ENCODE peak calls at places on chromosomes 3 and 15, in nine cellular contexts. One of them, this sample, is unnamed.

GRCh38 chr15:77784361-77785292 is 151.9 kb upstream of the LINGO1 start:
- DNase-seq in adrenal gland: no peak
- DNase-seq in AG04450: no peak
- DNase-seq in coronary artery: no peak
- DNase-seq in OCI-LY7: peak; percentile 38
- DNase-seq in psoas muscle: no peak
- DNase-seq in colonic mucosa: peak; percentile 25
- DNase-seq in A549: peak; percentile 64
- DNase-seq in bronchial epithelial cell: peak; percentile 1
- DNase-seq in this sample: no peak

GRCh38 chr3:65685621-65686020 is 353.1 kb downstream of the MAGI1 start:
- DNase-seq in adrenal gland: peak; percentile 58
- DNase-seq in AG04450: no peak
- DNase-seq in coronary artery: no peak
- DNase-seq in OCI-LY7: no peak
- DNase-seq in psoas muscle: no peak
- DNase-seq in colonic mucosa: no peak
- DNase-seq in A549: no peak
- DNase-seq in bronchial epithelial cell: no peak
- DNase-seq in this sample: no peak

GRCh38 chr15:80777137-80777536 is 2.0 kb upstream of the CEMIP start:
- DNase-seq in adrenal gland: no peak
- DNase-seq in AG04450: peak; percentile 36
- DNase-seq in coronary artery: no peak
- DNase-seq in OCI-LY7: no peak
- DNase-seq in psoas muscle: peak; percentile 20
- DNase-seq in colonic mucosa: peak; percentile 71
- DNase-seq in A549: peak; percentile 37
- DNase-seq in bronchial epithelial cell: peak; percentile 86
- DNase-seq in this sample: peak; percentile 82

GRCh38 chr3:142501004-142501926 is 53.4 kb upstream of the XRN1 start:
- DNase-seq in adrenal gland: no peak
- DNase-seq in AG04450: peak; percentile 51
- DNase-seq in coronary artery: no peak
- DNase-seq in OCI-LY7: no peak
- DNase-seq in psoas muscle: no peak
- DNase-seq in colonic mucosa: no peak
- DNase-seq in A549: peak; percentile 52
- DNase-seq in bronchial epithelial cell: peak; percentile 76
- DNase-seq in this sample: peak; percentile 50

GRCh38 chr3:50327129-50327528 is 894 bp downstream of the TUSC2 start:
- DNase-seq in adrenal gland: no peak
- DNase-seq in AG04450: no peak
- DNase-seq in coronary artery: no peak
- DNase-seq in OCI-LY7: no peak
- DNase-seq in psoas muscle: peak; percentile 10
- DNase-seq in colonic mucosa: no peak
- DNase-seq in A549: no peak
- DNase-seq in bronchial epithelial cell: no peak
- DNase-seq in this sample: no peak

GRCh38 chr15:88718731-88719130 is 79.9 kb downstream of the ISG20 start:
- DNase-seq in adrenal gland: no peak
- DNase-seq in AG04450: no peak
- DNase-seq in coronary artery: no peak
- DNase-seq in OCI-LY7: no peak
- DNase-seq in psoas muscle: no peak
- DNase-seq in colonic mucosa: no peak
- DNase-seq in A549: no peak
- DNase-seq in bronchial epithelial cell: no peak
- DNase-seq in this sample: no peak

GRCh38 chr15:65026756-65027155 is 2.7 kb downstream of the MTFMT start:
- DNase-seq in adrenal gland: no peak
- DNase-seq in AG04450: no peak
- DNase-seq in coronary artery: no peak
- DNase-seq in OCI-LY7: no peak
- DNase-seq in psoas muscle: no peak
- DNase-seq in colonic mucosa: no peak
- DNase-seq in A549: no peak
- DNase-seq in bronchial epithelial cell: no peak
- DNase-seq in this sample: no peak

GRCh38 chr3:56799251-56799882 is 2.4 kb downstream of the ARHGEF3 start:
- DNase-seq in adrenal gland: peak; percentile 29
- DNase-seq in AG04450: no peak
- DNase-seq in coronary artery: no peak
- DNase-seq in OCI-LY7: peak; percentile 85
- DNase-seq in psoas muscle: no peak
- DNase-seq in colonic mucosa: no peak
- DNase-seq in A549: peak; percentile 49
- DNase-seq in bronchial epithelial cell: peak; percentile 75
- DNase-seq in this sample: no peak

GRCh38 chr3:176561826-176562225 is 635.5 kb downstream of the TBL1XR1 start:
- DNase-seq in adrenal gland: no peak
- DNase-seq in AG04450: no peak
- DNase-seq in coronary artery: no peak
- DNase-seq in OCI-LY7: no peak
- DNase-seq in psoas muscle: no peak
- DNase-seq in colonic mucosa: no peak
- DNase-seq in A549: no peak
- DNase-seq in bronchial epithelial cell: no peak
- DNase-seq in this sample: no peak

GRCh38 chr3:127794402-127794801 is 27.9 kb downstream of the MGLL start:
- DNase-seq in adrenal gland: no peak
- DNase-seq in AG04450: no peak
- DNase-seq in coronary artery: no peak
- DNase-seq in OCI-LY7: no peak
- DNase-seq in psoas muscle: no peak
- DNase-seq in colonic mucosa: no peak
- DNase-seq in A549: peak; percentile 23
- DNase-seq in bronchial epithelial cell: no peak
- DNase-seq in this sample: no peak

GRCh38 chr3:187827723-187828122 is 82.5 kb upstream of the BCL6 start:
- DNase-seq in adrenal gland: no peak
- DNase-seq in AG04450: no peak
- DNase-seq in coronary artery: no peak
- DNase-seq in OCI-LY7: no peak
- DNase-seq in psoas muscle: no peak
- DNase-seq in colonic mucosa: no peak
- DNase-seq in A549: no peak
- DNase-seq in bronchial epithelial cell: no peak
- DNase-seq in this sample: no peak

GRCh38 chr3:157026091-157026490 is 133.9 kb downstream of the CCNL1 start:
- DNase-seq in adrenal gland: no peak
- DNase-seq in AG04450: no peak
- DNase-seq in coronary artery: no peak
- DNase-seq in OCI-LY7: no peak
- DNase-seq in psoas muscle: no peak
- DNase-seq in colonic mucosa: no peak
- DNase-seq in A549: no peak
- DNase-seq in bronchial epithelial cell: peak; percentile 72
- DNase-seq in this sample: no peak

GRCh38 chr3:66053009-66053782 is 14.5 kb upstream of the MAGI1 start:
- DNase-seq in adrenal gland: no peak
- DNase-seq in AG04450: no peak
- DNase-seq in coronary artery: no peak
- DNase-seq in OCI-LY7: no peak
- DNase-seq in psoas muscle: no peak
- DNase-seq in colonic mucosa: no peak
- DNase-seq in A549: no peak
- DNase-seq in bronchial epithelial cell: no peak
- DNase-seq in this sample: no peak

GRCh38 chr3:111691293-111691909 is 96.3 kb upstream of the ZBED2 start:
- DNase-seq in adrenal gland: no peak
- DNase-seq in AG04450: no peak
- DNase-seq in coronary artery: no peak
- DNase-seq in OCI-LY7: peak; percentile 30
- DNase-seq in psoas muscle: no peak
- DNase-seq in colonic mucosa: no peak
- DNase-seq in A549: peak; percentile 59
- DNase-seq in bronchial epithelial cell: peak; percentile 58
- DNase-seq in this sample: peak; percentile 40

GRCh38 chr15:57312323-57313133 is 63.8 kb upstream of the CGNL1 start:
- DNase-seq in adrenal gland: no peak
- DNase-seq in AG04450: no peak
- DNase-seq in coronary artery: no peak
- DNase-seq in OCI-LY7: no peak
- DNase-seq in psoas muscle: no peak
- DNase-seq in colonic mucosa: peak; percentile 90
- DNase-seq in A549: no peak
- DNase-seq in bronchial epithelial cell: no peak
- DNase-seq in this sample: no peak

GRCh38 chr15:98800437-98801233 is 152.3 kb downstream of the IGF1R start:
- DNase-seq in adrenal gland: no peak
- DNase-seq in AG04450: peak; percentile 66
- DNase-seq in coronary artery: peak; percentile 75
- DNase-seq in OCI-LY7: no peak
- DNase-seq in psoas muscle: peak; percentile 27
- DNase-seq in colonic mucosa: peak; percentile 69
- DNase-seq in A549: peak; percentile 81
- DNase-seq in bronchial epithelial cell: peak; percentile 74
- DNase-seq in this sample: peak; percentile 80

GRCh38 chr3:186590580-186591296 is 20.2 kb downstream of the DNAJB11 start:
- DNase-seq in adrenal gland: no peak
- DNase-seq in AG04450: no peak
- DNase-seq in coronary artery: no peak
- DNase-seq in OCI-LY7: no peak
- DNase-seq in psoas muscle: no peak
- DNase-seq in colonic mucosa: no peak
- DNase-seq in A549: no peak
- DNase-seq in bronchial epithelial cell: no peak
- DNase-seq in this sample: no peak

GRCh38 chr15:81152799-81153198 is 18.7 kb downstream of the CFAP161 start:
- DNase-seq in adrenal gland: no peak
- DNase-seq in AG04450: no peak
- DNase-seq in coronary artery: no peak
- DNase-seq in OCI-LY7: no peak
- DNase-seq in psoas muscle: no peak
- DNase-seq in colonic mucosa: no peak
- DNase-seq in A549: no peak
- DNase-seq in bronchial epithelial cell: peak; percentile 62
- DNase-seq in this sample: no peak

GRCh38 chr3:152185287-152185686 is 83.4 kb upstream of the MBNL1 start:
- DNase-seq in adrenal gland: no peak
- DNase-seq in AG04450: no peak
- DNase-seq in coronary artery: no peak
- DNase-seq in OCI-LY7: no peak
- DNase-seq in psoas muscle: no peak
- DNase-seq in colonic mucosa: no peak
- DNase-seq in A549: no peak
- DNase-seq in bronchial epithelial cell: no peak
- DNase-seq in this sample: no peak

GRCh38 chr3:152177757-152178156 is 91.0 kb upstream of the MBNL1 start:
- DNase-seq in adrenal gland: no peak
- DNase-seq in AG04450: no peak
- DNase-seq in coronary artery: no peak
- DNase-seq in OCI-LY7: no peak
- DNase-seq in psoas muscle: no peak
- DNase-seq in colonic mucosa: no peak
- DNase-seq in A549: no peak
- DNase-seq in bronchial epithelial cell: no peak
- DNase-seq in this sample: no peak

GRCh38 chr3:152185941-152186630 is 82.6 kb upstream of the MBNL1 start:
- DNase-seq in adrenal gland: no peak
- DNase-seq in AG04450: no peak
- DNase-seq in coronary artery: no peak
- DNase-seq in OCI-LY7: no peak
- DNase-seq in psoas muscle: no peak
- DNase-seq in colonic mucosa: no peak
- DNase-seq in A549: no peak
- DNase-seq in bronchial epithelial cell: peak; percentile 55
- DNase-seq in this sample: no peak

GRCh38 chr3:152183473-152183872 is 85.3 kb upstream of the MBNL1 start:
- DNase-seq in adrenal gland: no peak
- DNase-seq in AG04450: no peak
- DNase-seq in coronary artery: no peak
- DNase-seq in OCI-LY7: peak; percentile 79
- DNase-seq in psoas muscle: no peak
- DNase-seq in colonic mucosa: no peak
- DNase-seq in A549: peak; percentile 62
- DNase-seq in bronchial epithelial cell: no peak
- DNase-seq in this sample: no peak
- TF ChIP-seq CTCF in adrenal gland: peak; percentile 15
- TF ChIP-seq CTCF in AG04450: peak; percentile 54
- TF ChIP-seq CTCF in coronary artery: no peak
- TF ChIP-seq CTCF in OCI-LY7: peak; percentile 98
- TF ChIP-seq CTCF in psoas muscle: peak; percentile 65
- TF ChIP-seq CTCF in colonic mucosa: no peak
- TF ChIP-seq CTCF in A549: peak; percentile 49
- TF ChIP-seq CTCF in bronchial epithelial cell: no peak
- TF ChIP-seq CTCF in this sample: no peak

DNA sequence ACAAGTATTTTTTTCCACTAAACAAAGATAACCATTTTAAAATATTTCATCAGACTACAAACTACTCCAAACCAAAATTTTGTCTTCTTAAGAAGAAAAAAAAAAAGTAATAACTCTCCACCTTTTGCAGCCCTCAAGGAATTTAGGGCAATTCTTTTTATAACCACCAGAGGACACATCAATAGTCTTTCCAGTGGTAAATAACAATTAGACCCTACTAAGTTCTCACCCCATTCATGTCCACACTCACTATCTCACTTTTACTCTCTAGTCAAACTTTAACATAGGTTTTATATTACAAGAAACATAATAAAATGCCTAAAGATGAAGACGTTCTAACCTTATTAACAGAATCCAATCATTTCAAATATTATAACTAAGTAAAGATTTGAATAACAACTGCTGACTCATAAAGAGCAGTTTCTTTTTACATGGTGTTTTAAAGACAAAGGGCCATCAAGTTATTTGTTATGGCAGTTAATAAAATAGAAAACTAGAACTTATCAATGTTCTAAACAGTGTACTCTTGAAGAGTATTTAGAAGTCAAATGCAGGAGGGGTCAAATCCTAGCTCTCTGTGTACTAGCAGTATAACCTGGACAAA is 33.0 kb downstream of the CCDC39 start:
- DNase-seq in adrenal gland: no peak
- DNase-seq in AG04450: no peak
- DNase-seq in coronary artery: no peak
- DNase-seq in OCI-LY7: no peak
- DNase-seq in psoas muscle: no peak
- DNase-seq in colonic mucosa: no peak
- DNase-seq in A549: peak; percentile 2
- DNase-seq in bronchial epithelial cell: peak; percentile 21
- DNase-seq in this sample: no peak
- TF ChIP-seq CTCF in adrenal gland: no peak
- TF ChIP-seq CTCF in AG04450: peak; percentile 29
- TF ChIP-seq CTCF in coronary artery: no peak
- TF ChIP-seq CTCF in OCI-LY7: peak; percentile 62
- TF ChIP-seq CTCF in psoas muscle: no peak
- TF ChIP-seq CTCF in colonic mucosa: no peak
- TF ChIP-seq CTCF in A549: no peak
- TF ChIP-seq CTCF in bronchial epithelial cell: no peak
- TF ChIP-seq CTCF in this sample: no peak

GRCh38 chr3:182682263-182683229 is 110.8 kb upstream of the ATP11B start:
- DNase-seq in adrenal gland: no peak
- DNase-seq in AG04450: no peak
- DNase-seq in coronary artery: no peak
- DNase-seq in OCI-LY7: peak; percentile 76
- DNase-seq in psoas muscle: peak; percentile 22
- DNase-seq in colonic mucosa: peak; percentile 78
- DNase-seq in A549: peak; percentile 22
- DNase-seq in bronchial epithelial cell: peak; percentile 44
- DNase-seq in this sample: no peak
- TF ChIP-seq CTCF in adrenal gland: no peak
- TF ChIP-seq CTCF in AG04450: peak; percentile 23
- TF ChIP-seq CTCF in coronary artery: no peak
- TF ChIP-seq CTCF in OCI-LY7: peak; percentile 55
- TF ChIP-seq CTCF in psoas muscle: peak; percentile 30
- TF ChIP-seq CTCF in colonic mucosa: peak; percentile 36
- TF ChIP-seq CTCF in A549: no peak
- TF ChIP-seq CTCF in bronchial epithelial cell: peak; percentile 45
- TF ChIP-seq CTCF in this sample: peak; percentile 14

GRCh38 chr3:14452676-14453367 is 50.4 kb downstream of the SLC6A6 start:
- DNase-seq in adrenal gland: peak; percentile 74
- DNase-seq in AG04450: peak; percentile 96
- DNase-seq in coronary artery: peak; percentile 95
- DNase-seq in OCI-LY7: no peak
- DNase-seq in psoas muscle: peak; percentile 90
- DNase-seq in colonic mucosa: peak; percentile 90
- DNase-seq in A549: peak; percentile 88
- DNase-seq in bronchial epithelial cell: peak; percentile 91
- DNase-seq in this sample: peak; percentile 97
- TF ChIP-seq CTCF in adrenal gland: no peak
- TF ChIP-seq CTCF in AG04450: peak; percentile 30
- TF ChIP-seq CTCF in coronary artery: no peak
- TF ChIP-seq CTCF in OCI-LY7: no peak
- TF ChIP-seq CTCF in psoas muscle: peak; percentile 20
- TF ChIP-seq CTCF in colonic mucosa: peak; percentile 15
- TF ChIP-seq CTCF in A549: no peak
- TF ChIP-seq CTCF in bronchial epithelial cell: no peak
- TF ChIP-seq CTCF in this sample: no peak

This sample was measured in AG09319.